ENCODE peak calls at places on chromosomes 5 and 9, in nine cellular contexts. One of them, this sample, is unnamed.

GRCh38 chr5:135188233-135188909 is 154.3 kb upstream of the PITX1 start:
- DNase-seq in T follicular helper cell: no peak
- DNase-seq in fibroblast of the conjunctiva: no peak
- DNase-seq in T-helper 9 cell: no peak
- DNase-seq in PC-3: no peak
- DNase-seq in pulmonary artery endothelial cell: no peak
- DNase-seq in RKO: no peak
- DNase-seq in choroid plexus epithelial cell: no peak
- DNase-seq in activated CD4-positive, alpha-beta memory T cell treated with anti-CD3 and anti-CD28 coated beads, Interleukin-2, amount 10 ng/mL, durations not matched to agents 7 days and 5 days: no peak
- DNase-seq in this sample: no peak

GRCh38 chr9:108933231-108933630 is 693 bp downstream of the ELP1 start:
- DNase-seq in pulmonary artery endothelial cell: no peak
- DNase-seq in choroid plexus epithelial cell: peak; percentile 32
- DNase-seq in fibroblast of the conjunctiva: no peak
- DNase-seq in T follicular helper cell: no peak
- DNase-seq in T-helper 9 cell: no peak
- DNase-seq in activated CD4-positive, alpha-beta memory T cell treated with anti-CD3 and anti-CD28 coated beads, Interleukin-2, amount 10 ng/mL, durations not matched to agents 7 days and 5 days: peak; percentile 18
- DNase-seq in PC-3: no peak
- DNase-seq in RKO: peak; percentile 59
- DNase-seq in this sample: no peak

GRCh38 chr5:150599917-150600511 is 40.4 kb upstream of the SYNPO start:
- DNase-seq in T-helper 9 cell: no peak
- DNase-seq in PC-3: peak; percentile 65
- DNase-seq in RKO: no peak
- DNase-seq in activated CD4-positive, alpha-beta memory T cell treated with anti-CD3 and anti-CD28 coated beads, Interleukin-2, amount 10 ng/mL, durations not matched to agents 7 days and 5 days: no peak
- DNase-seq in pulmonary artery endothelial cell: peak; percentile 68
- DNase-seq in fibroblast of the conjunctiva: no peak
- DNase-seq in T follicular helper cell: no peak
- DNase-seq in choroid plexus epithelial cell: peak; percentile 79
- DNase-seq in this sample: no peak

GRCh38 chr9:9790216-9790872 is 822.5 kb downstream of the PTPRD start:
- DNase-seq in PC-3: peak; percentile 44
- DNase-seq in T follicular helper cell: no peak
- DNase-seq in RKO: peak; percentile 63
- DNase-seq in T-helper 9 cell: no peak
- DNase-seq in pulmonary artery endothelial cell: no peak
- DNase-seq in activated CD4-positive, alpha-beta memory T cell treated with anti-CD3 and anti-CD28 coated beads, Interleukin-2, amount 10 ng/mL, durations not matched to agents 7 days and 5 days: no peak
- DNase-seq in choroid plexus epithelial cell: peak; percentile 16
- DNase-seq in fibroblast of the conjunctiva: no peak
- DNase-seq in this sample: no peak

GRCh38 chr5:89302102-89302891 is 419.3 kb upstream of the MEF2C start:
- DNase-seq in RKO: no peak
- DNase-seq in pulmonary artery endothelial cell: no peak
- DNase-seq in PC-3: no peak
- DNase-seq in activated CD4-positive, alpha-beta memory T cell treated with anti-CD3 and anti-CD28 coated beads, Interleukin-2, amount 10 ng/mL, durations not matched to agents 7 days and 5 days: no peak
- DNase-seq in T-helper 9 cell: no peak
- DNase-seq in T follicular helper cell: no peak
- DNase-seq in fibroblast of the conjunctiva: no peak
- DNase-seq in choroid plexus epithelial cell: no peak
- DNase-seq in this sample: no peak

GRCh38 chr5:135887881-135888614 is 7.6 kb downstream of the IL9 start:
- DNase-seq in fibroblast of the conjunctiva: no peak
- DNase-seq in pulmonary artery endothelial cell: no peak
- DNase-seq in RKO: no peak
- DNase-seq in PC-3: peak; percentile 20
- DNase-seq in activated CD4-positive, alpha-beta memory T cell treated with anti-CD3 and anti-CD28 coated beads, Interleukin-2, amount 10 ng/mL, durations not matched to agents 7 days and 5 days: no peak
- DNase-seq in choroid plexus epithelial cell: peak; percentile 83
- DNase-seq in T-helper 9 cell: no peak
- DNase-seq in T follicular helper cell: no peak
- DNase-seq in this sample: no peak

GRCh38 chr5:115818821-115819220 is 2.4 kb upstream of the CDO1 start:
- DNase-seq in T follicular helper cell: no peak
- DNase-seq in RKO: no peak
- DNase-seq in fibroblast of the conjunctiva: no peak
- DNase-seq in choroid plexus epithelial cell: no peak
- DNase-seq in activated CD4-positive, alpha-beta memory T cell treated with anti-CD3 and anti-CD28 coated beads, Interleukin-2, amount 10 ng/mL, durations not matched to agents 7 days and 5 days: no peak
- DNase-seq in PC-3: no peak
- DNase-seq in pulmonary artery endothelial cell: no peak
- DNase-seq in T-helper 9 cell: no peak
- DNase-seq in this sample: no peak

GRCh38 chr9:4497855-4498254 is 7.6 kb downstream of the SLC1A1 start:
- DNase-seq in fibroblast of the conjunctiva: peak; percentile 6
- DNase-seq in RKO: peak; percentile 54
- DNase-seq in choroid plexus epithelial cell: peak; percentile 87
- DNase-seq in T follicular helper cell: no peak
- DNase-seq in T-helper 9 cell: no peak
- DNase-seq in pulmonary artery endothelial cell: no peak
- DNase-seq in activated CD4-positive, alpha-beta memory T cell treated with anti-CD3 and anti-CD28 coated beads, Interleukin-2, amount 10 ng/mL, durations not matched to agents 7 days and 5 days: no peak
- DNase-seq in PC-3: peak; percentile 59
- DNase-seq in this sample: no peak

This sample was measured in effector CD4-positive, alpha-beta T cell.